ENCODE peak calls at places on chromosomes 13 and 19, in eight cellular contexts. One of them, this sample, is unnamed.

GRCh38 chr19:55304980-55305379 is 20.2 kb downstream of the TMEM150B start:
- DNase-seq in cardiac septum: no peak
- DNase-seq in T1000: no peak
- DNase-seq in T-cell: no peak
- DNase-seq in lower lobe of right lung: no peak
- DNase-seq in M059J: no peak
- DNase-seq in AG09319: no peak
- DNase-seq in lower leg skin: no peak
- DNase-seq in this sample: no peak

GRCh38 chr13:99360696-99361095 is 53.5 kb upstream of the GPR183 start:
- DNase-seq in T-cell: no peak
- DNase-seq in cardiac septum: peak
- DNase-seq in T1000: no peak
- DNase-seq in lower lobe of right lung: no peak
- DNase-seq in lower leg skin: no peak
- DNase-seq in M059J: no peak
- DNase-seq in AG09319: no peak
- DNase-seq in this sample: no peak

GRCh38 chr13:111431241-111431640 is 110.8 kb downstream of the TEX29 start:
- DNase-seq in T-cell: no peak
- DNase-seq in lower leg skin: no peak
- DNase-seq in lower lobe of right lung: no peak
- DNase-seq in M059J: no peak
- DNase-seq in cardiac septum: no peak
- DNase-seq in AG09319: no peak
- DNase-seq in T1000: no peak
- DNase-seq in this sample: no peak

GRCh38 chr13:20170931-20171330 is 10.1 kb upstream of the GJA3 start:
- DNase-seq in T-cell: no peak
- DNase-seq in cardiac septum: no peak
- DNase-seq in lower lobe of right lung: no peak
- DNase-seq in lower leg skin: no peak
- DNase-seq in AG09319: no peak
- DNase-seq in T1000: no peak
- DNase-seq in M059J: no peak
- DNase-seq in this sample: no peak

GRCh38 chr13:110308377-110309158 is 1.5 kb downstream of the COL4A2 start:
- DNase-seq in lower lobe of right lung: no peak
- DNase-seq in cardiac septum: peak
- DNase-seq in lower leg skin: no peak
- DNase-seq in T1000: no peak
- DNase-seq in T-cell: no peak
- DNase-seq in M059J: peak
- DNase-seq in AG09319: no peak
- DNase-seq in this sample: no peak

GRCh38 chr13:21668665-21669599 is 1.9 kb upstream of the FGF9 start:
- DNase-seq in lower leg skin: no peak
- DNase-seq in T-cell: peak
- DNase-seq in cardiac septum: no peak
- DNase-seq in AG09319: no peak
- DNase-seq in lower lobe of right lung: no peak
- DNase-seq in M059J: no peak
- DNase-seq in T1000: no peak
- DNase-seq in this sample: no peak

GRCh38 chr19:17873661-17874422 is 2.1 kb downstream of the SLC5A5 start:
- DNase-seq in lower leg skin: no peak
- DNase-seq in cardiac septum: no peak
- DNase-seq in T1000: no peak
- DNase-seq in AG09319: no peak
- DNase-seq in M059J: no peak
- DNase-seq in lower lobe of right lung: peak
- DNase-seq in T-cell: peak
- DNase-seq in this sample: no peak

GRCh38 chr13:40318366-40318765 is 348.1 kb downstream of the FOXO1 start:
- DNase-seq in AG09319: no peak
- DNase-seq in lower lobe of right lung: no peak
- DNase-seq in T1000: no peak
- DNase-seq in T-cell: no peak
- DNase-seq in M059J: no peak
- DNase-seq in lower leg skin: no peak
- DNase-seq in cardiac septum: no peak
- DNase-seq in this sample: peak

GRCh38 chr13:29763426-29764180 is 86.8 kb downstream of the UBL3 start:
- DNase-seq in cardiac septum: no peak
- DNase-seq in lower lobe of right lung: no peak
- DNase-seq in AG09319: no peak
- DNase-seq in T1000: no peak
- DNase-seq in M059J: peak
- DNase-seq in T-cell: no peak
- DNase-seq in lower leg skin: no peak
- DNase-seq in this sample: no peak

GRCh38 chr13:94233831-94234230 is 245.7 kb downstream of the DCT start:
- DNase-seq in AG09319: no peak
- DNase-seq in M059J: no peak
- DNase-seq in lower lobe of right lung: no peak
- DNase-seq in cardiac septum: no peak
- DNase-seq in T1000: no peak
- DNase-seq in T-cell: no peak
- DNase-seq in lower leg skin: no peak
- DNase-seq in this sample: no peak

GRCh38 chr13:113090806-113091205 is 14.8 kb upstream of the F7 start:
- DNase-seq in lower leg skin: no peak
- DNase-seq in cardiac septum: no peak
- DNase-seq in M059J: no peak
- DNase-seq in T-cell: no peak
- DNase-seq in lower lobe of right lung: no peak
- DNase-seq in AG09319: no peak
- DNase-seq in T1000: no peak
- DNase-seq in this sample: no peak

GRCh38 chr19:28667348-28667977 is 545.5 kb downstream of the UQCRFS1 start:
- DNase-seq in lower leg skin: no peak
- DNase-seq in cardiac septum: no peak
- DNase-seq in T1000: no peak
- DNase-seq in lower lobe of right lung: no peak
- DNase-seq in T-cell: no peak
- DNase-seq in M059J: no peak
- DNase-seq in AG09319: no peak
- DNase-seq in this sample: no peak

GRCh38 chr13:32538234-32538620 is 368 bp downstream of the N4BP2L2 start:
- DNase-seq in T1000: no peak
- DNase-seq in M059J: peak
- DNase-seq in lower leg skin: peak
- DNase-seq in lower lobe of right lung: peak
- DNase-seq in AG09319: peak
- DNase-seq in T-cell: no peak
- DNase-seq in cardiac septum: peak
- DNase-seq in this sample: peak

GRCh38 chr13:113837554-113838355 is 26.1 kb downstream of the GAS6 start:
- DNase-seq in lower lobe of right lung: peak
- DNase-seq in AG09319: peak
- DNase-seq in T-cell: no peak
- DNase-seq in cardiac septum: peak
- DNase-seq in T1000: peak
- DNase-seq in M059J: peak
- DNase-seq in lower leg skin: peak
- DNase-seq in this sample: peak

GRCh38 chr13:48492123-48493075 is 40.5 kb downstream of the RCBTB2 start:
- DNase-seq in cardiac septum: peak
- DNase-seq in T-cell: peak
- DNase-seq in lower leg skin: peak
- DNase-seq in T1000: no peak
- DNase-seq in M059J: no peak
- DNase-seq in lower lobe of right lung: peak
- DNase-seq in AG09319: peak
- DNase-seq in this sample: peak

GRCh38 chr13:48486362-48486761 is 46.5 kb downstream of the RCBTB2 start:
- DNase-seq in lower leg skin: no peak
- DNase-seq in M059J: no peak
- DNase-seq in T-cell: no peak
- DNase-seq in cardiac septum: no peak
- DNase-seq in T1000: no peak
- DNase-seq in AG09319: no peak
- DNase-seq in lower lobe of right lung: no peak
- DNase-seq in this sample: no peak

GRCh38 chr13:40023608-40024577 is 368.4 kb downstream of the COG6 start:
- DNase-seq in lower leg skin: no peak
- DNase-seq in T-cell: no peak
- DNase-seq in cardiac septum: no peak
- DNase-seq in lower lobe of right lung: no peak
- DNase-seq in M059J: no peak
- DNase-seq in T1000: no peak
- DNase-seq in AG09319: no peak
- DNase-seq in this sample: no peak

GRCh38 chr19:48170817-48171347 is 402 bp downstream of the ZSWIM9 start:
- DNase-seq in T1000: no peak
- DNase-seq in lower lobe of right lung: no peak
- DNase-seq in M059J: no peak
- DNase-seq in cardiac septum: no peak
- DNase-seq in T-cell: no peak
- DNase-seq in lower leg skin: no peak
- DNase-seq in AG09319: no peak
- DNase-seq in this sample: no peak

GRCh38 chr19:47518139-47518538 is 3.3 kb upstream of the NAPA start:
- DNase-seq in T-cell: peak
- DNase-seq in cardiac septum: no peak
- DNase-seq in T1000: no peak
- DNase-seq in lower leg skin: no peak
- DNase-seq in AG09319: no peak
- DNase-seq in M059J: no peak
- DNase-seq in lower lobe of right lung: no peak
- DNase-seq in this sample: no peak